ENCODE peak calls at places on chromosomes 1 and 21, in seven cellular contexts. E is upper lobe of right lung, R is brain microvascular endothelial cell, W is cardiac muscle cell, F is H1, P is left lung, T is tibial artery. J is an unnamed sample. For H3K27me3, the result is how much of the 10 kb centered on the place peaks cover.

GRCh38 chr1:92859400-92860039 is 27.7 kb downstream of the RPL5 start:
- DNase-seq in R (no peak), W (no peak), P (no peak), F (no peak), T (no peak), E (no peak), J (no peak)

GRCh38 chr21:20527691-20528090 is 470.5 kb upstream of the NCAM2 start:
- DNase-seq in E (no peak), T (no peak), P (no peak), R (no peak), W (no peak), F (no peak), J (no peak)

GRCh38 chr1:201401700-201402099 is 2.6 kb upstream of the LAD1 start:
- DNase-seq in F (no peak), E (no peak), R (no peak), W (no peak), T (no peak), P (no peak), J (no peak)

GRCh38 chr1:21662426-21663250 is 6.5 kb downstream of the RAP1GAP start:
- DNase-seq in W (no peak), E (peak), T (peak), P (no peak), F (no peak), R (no peak), J (no peak)

GRCh38 chr1:110570307-110570706 is 35.9 kb downstream of the KCNA2 start:
- DNase-seq in T (no peak), W (no peak), F (no peak), R (no peak), P (no peak), E (no peak), J (no peak)

GRCh38 chr1:22071511-22071910 is 19.0 kb downstream of the CDC42 start:
- DNase-seq in T (no peak), W (peak), E (no peak), F (no peak), R (no peak), P (no peak), J (no peak)

GRCh38 chr21:42684109-42684916 is 30.9 kb downstream of the PDE9A start:
- DNase-seq in R (no peak), T (no peak), F (no peak), P (peak), E (peak), W (no peak), J (no peak)

GRCh38 chr1:19065526-19066247 is 109.2 kb upstream of the IFFO2 start:
- DNase-seq in R (no peak), W (no peak), T (no peak), P (no peak), F (no peak), E (no peak), J (no peak)

GRCh38 chr1:230270940-230271325 is 155.2 kb downstream of the PGBD5 start:
- DNase-seq in T (peak), R (no peak), F (no peak), E (no peak), P (no peak), W (no peak), J (no peak)

GRCh38 chr1:44237721-44238457 is 24.6 kb downstream of the DMAP1 start:
- DNase-seq in R (peak), F (peak), T (peak), E (peak), W (peak), P (peak), J (no peak)

GRCh38 chr1:31651766-31652165 is 7.1 kb upstream of the PEF1 start:
- DNase-seq in T (peak), F (no peak), P (no peak), R (no peak), E (no peak), W (no peak), J (no peak)

GRCh38 chr1:65949230-65949626 is 156.5 kb downstream of the PDE4B start:
- DNase-seq in P (no peak), T (no peak), W (peak), F (no peak), E (no peak), R (no peak), J (no peak)

GRCh38 chr1:117671781-117672501 is 66.1 kb downstream of the TENT5C start:
- DNase-seq in W (peak), T (peak), E (peak), F (no peak), P (no peak), R (peak), J (no peak)

GRCh38 chr1:234368320-234369032 is 4.8 kb upstream of the COA6 start:
- DNase-seq in E (no peak), R (no peak), W (no peak), T (no peak), F (no peak), P (no peak), J (no peak)

GRCh38 chr21:45138199-45139002 is 64.0 kb downstream of the ADARB1 start:
- DNase-seq in P (peak), W (peak), T (peak), E (peak), F (peak), R (peak), J (no peak)

GRCh38 chr1:150259758-150260669 is 2.4 kb downstream of the CA14 start:
- DNase-seq in W (peak), R (no peak), F (peak), E (peak), T (no peak), P (no peak), J (no peak)

GRCh38 chr1:41390573-41390972 is 29.3 kb downstream of the FOXO6 start:
- DNase-seq in R (no peak), W (no peak), E (no peak), T (no peak), P (no peak), F (no peak), J (no peak)
- H3K27me3 ChIP-seq in R (under half), W (under half), E (under half), T (under half), P (under half), F (under half), J (under half)

DNA sequence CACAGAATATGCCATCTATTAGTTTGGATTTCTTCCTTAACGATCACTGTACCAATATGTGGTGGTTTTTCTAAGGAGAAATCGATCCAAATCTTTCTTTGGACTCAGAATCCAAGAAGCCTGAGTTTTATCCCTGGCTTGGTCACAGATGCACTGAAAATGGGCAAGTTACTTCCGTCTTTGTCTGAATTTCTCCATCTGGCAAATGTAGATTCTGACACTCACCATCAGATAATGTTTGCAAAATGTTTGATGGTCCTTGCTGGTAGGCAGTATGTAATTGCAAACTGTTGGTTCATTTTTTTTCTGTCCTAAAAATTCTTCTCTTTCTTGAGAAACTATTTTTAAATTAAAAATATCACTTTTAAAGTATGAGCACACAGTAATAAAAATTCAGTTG is 115.0 kb downstream of the TSEN15 start:
- DNase-seq in T (no peak), P (no peak), F (no peak), R (no peak), W (no peak), E (no peak), J (no peak)
- TF ChIP-seq CTCF in T (no peak), P (no peak), F (no peak), R (no peak), W (no peak), E (no peak), J (no peak)

DNA sequence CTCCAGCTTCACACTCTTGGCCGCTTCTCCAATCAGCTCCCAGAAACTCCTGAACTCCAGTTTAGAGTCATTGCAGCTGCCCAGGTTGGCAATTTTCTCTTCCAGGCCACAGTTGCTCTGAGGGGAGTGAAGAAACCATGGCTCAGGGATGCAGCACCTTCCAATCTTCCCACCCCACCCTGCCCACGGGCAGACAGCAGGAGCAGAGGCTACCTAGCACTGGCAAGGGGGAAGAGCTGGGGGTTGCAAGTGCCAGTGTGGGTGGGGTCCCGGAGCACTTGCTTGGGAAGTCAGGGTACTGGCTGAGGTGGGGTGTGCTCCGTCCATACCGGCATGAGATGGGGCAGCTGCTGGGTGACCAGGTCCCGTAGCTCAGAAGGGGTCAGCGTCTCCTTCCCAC is 1.2 kb downstream of the S100A14 start:
- DNase-seq in R (no peak), E (no peak), W (no peak), F (no peak), P (no peak), T (no peak), J (no peak)
- H3K4me3 ChIP-seq in R (no peak), E (peak), W (no peak), F (no peak), P (peak), T (no peak), J (no peak)

GRCh38 chr1:5110508-5110907 is 456.1 kb downstream of the AJAP1 start:
- DNase-seq in R (no peak), W (no peak), E (no peak), T (no peak), F (no peak), P (no peak), J (no peak)
- H3K27me3 ChIP-seq in R (under half), W (under half), E (under half), T (under half), F (under half), P (under half), J (under half)

DNA sequence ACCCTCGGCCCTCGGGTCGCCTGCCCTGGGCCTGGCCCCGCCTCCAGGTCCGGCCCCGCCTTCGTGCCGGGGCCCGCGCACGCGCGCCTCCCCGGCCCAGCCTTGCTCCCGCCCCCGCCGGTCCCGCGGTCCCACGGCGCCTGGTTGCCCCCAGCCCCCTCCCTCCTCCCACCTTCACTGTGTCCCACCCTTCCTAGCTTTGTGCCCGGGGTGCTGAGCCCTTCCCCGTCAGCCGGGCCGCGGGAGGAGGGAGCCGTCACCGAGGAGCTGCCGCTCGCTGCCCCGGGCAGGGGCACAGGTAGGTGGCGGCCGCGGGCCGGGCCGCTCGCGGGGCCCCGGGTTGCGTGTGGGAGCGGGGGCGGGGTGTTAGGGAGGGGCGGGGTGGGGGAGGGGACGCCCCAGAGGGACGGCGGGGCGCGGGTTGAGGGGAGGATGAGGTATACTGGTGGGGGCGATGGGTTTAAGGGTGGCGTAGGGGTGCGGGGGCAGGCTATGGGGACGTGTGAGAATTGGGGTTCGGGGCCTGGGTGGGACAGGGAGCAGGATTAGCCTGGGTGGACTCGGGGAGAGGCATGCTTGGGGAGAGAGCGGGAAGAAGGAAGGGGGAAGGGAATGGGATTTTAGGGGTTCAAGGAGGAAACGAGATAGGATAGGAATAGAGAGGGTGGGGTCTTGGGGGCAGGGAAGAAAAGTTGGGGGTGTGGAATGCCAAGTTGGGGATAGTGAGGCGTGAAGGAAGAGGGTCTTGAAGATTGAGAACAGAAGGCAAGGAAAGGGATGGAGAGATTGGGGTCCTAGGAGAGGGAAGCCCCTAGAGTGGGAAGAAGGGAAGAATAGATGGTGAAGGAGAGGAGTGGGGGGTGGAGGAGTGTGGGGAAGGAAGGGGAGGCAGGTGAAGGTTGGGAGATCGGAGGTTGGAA is at the start of gene LRRC42:
- DNase-seq in F (no peak), T (no peak), P (no peak), R (no peak), E (no peak), W (no peak), J (no peak)
- TF ChIP-seq CTCF in F (no peak), T (no peak), P (no peak), R (peak), E (peak), W (peak), J (no peak)